ENCODE peak calls at places on chromosomes 13 and 19, in five cellular contexts. N, F, C, A and G are unnamed samples.
A peak's percentile ranks its signal among the peaks of the same experiment; 100 is the strongest.

GRCh38 chr13:67281476-67281875 is 51.3 kb upstream of the PCDH9 start:
- DNase-seq in N (no peak), F (no peak), C (no peak), A (no peak), G (no peak)

GRCh38 chr19:14467391-14467790 is 7.8 kb downstream of the PTGER1 start:
- DNase-seq in N (no peak), F (no peak), C (no peak), A (no peak), G (no peak)

GRCh38 chr19:4303778-4304508 is 455 bp upstream of the FSD1 start:
- DNase-seq in N (no peak), F (no peak), C (no peak), A (no peak), G (no peak)

GRCh38 chr13:66492479-66492878 is 737.7 kb downstream of the PCDH9 start:
- DNase-seq in N (no peak), F (no peak), C (no peak), A (no peak), G (no peak)

GRCh38 chr13:90055121-90055520 is 1292.4 kb upstream of the MIR17HG start:
- DNase-seq in N (peak; percentile 31), F (no peak), C (no peak), A (no peak), G (no peak)

GRCh38 chr19:55384576-55385235 is 614 bp upstream of the TMEM238 start:
- DNase-seq in N (no peak), F (no peak), C (no peak), A (peak; percentile 87), G (peak; percentile 86)

GRCh38 chr19:17933414-17934129 is 757 bp downstream of the CCDC124 start:
- DNase-seq in N (peak; percentile 29), F (no peak), C (no peak), A (no peak), G (no peak)

GRCh38 chr13:99231726-99232125 is 26.5 kb downstream of the GPR18 start:
- DNase-seq in N (no peak), F (no peak), C (no peak), A (no peak), G (no peak)

GRCh38 chr19:16249826-16250434 is 52.2 kb downstream of the AP1M1 start:
- DNase-seq in N (peak; percentile 17), F (no peak), C (no peak), A (no peak), G (no peak)

GRCh38 chr13:50033696-50034095 is 18.5 kb downstream of the KCNRG start:
- DNase-seq in N (peak; percentile 39), F (no peak), C (no peak), A (no peak), G (no peak)

GRCh38 chr13:28463481-28463880 is 31.4 kb downstream of the FLT1 start:
- DNase-seq in N (no peak), F (no peak), C (no peak), A (no peak), G (no peak)

GRCh38 chr13:48486836-48487235 is 46.0 kb downstream of the RCBTB2 start:
- DNase-seq in N (no peak), F (no peak), C (no peak), A (no peak), G (no peak)

GRCh38 chr13:48038763-48039162 is 1.2 kb downstream of the NUDT15 start:
- DNase-seq in N (no peak), F (no peak), C (no peak), A (no peak), G (no peak)

GRCh38 chr13:73767191-73767741 is 366.9 kb downstream of the KLF12 start:
- DNase-seq in N (peak; percentile 27), F (no peak), C (no peak), A (no peak), G (no peak)

GRCh38 chr19:7242601-7243258 is 51.5 kb downstream of the INSR start:
- DNase-seq in N (peak; percentile 72), F (no peak), C (peak; percentile 31), A (no peak), G (no peak)

GRCh38 chr19:23957660-23958281 is 43.1 kb downstream of the ZNF726 start:
- DNase-seq in N (peak; percentile 81), F (no peak), C (peak; percentile 27), A (peak; percentile 55), G (no peak)

GRCh38 chr19:10699650-10700335 is 1.4 kb upstream of the QTRT1 start:
- DNase-seq in N (peak; percentile 12), F (peak; percentile 57), C (peak; percentile 77), A (peak; percentile 43), G (no peak)

GRCh38 chr13:110869805-110870706 is 44.8 kb downstream of the ANKRD10 start:
- DNase-seq in N (peak; percentile 100), F (no peak), C (peak; percentile 92), A (peak; percentile 95), G (peak; percentile 78)

GRCh38 chr13:97235549-97236206 is 13.5 kb downstream of the MBNL2 start:
- DNase-seq in N (no peak), F (no peak), C (no peak), A (no peak), G (no peak)

GRCh38 chr13:107778094-107778493 is 437.2 kb downstream of the LIG4 start:
- DNase-seq in N (no peak), F (no peak), C (no peak), A (no peak), G (no peak)